ENCODE peak calls at places on chromosomes 4 and X, in seven cellular contexts. Q is effector memory CD4-positive, alpha-beta T cell; A is pons; D is nucleus accumbens; M is NCI-H446; U is KG1; B is stimulated activated CD4-positive, alpha-beta T cell treated with anti-CD3 and anti-CD28 coated beads, Interleukin-2, amount 100 ng/mL, for 24 hours. W is an unnamed sample.

GRCh38 chrX:107979534-107979933 is 2.6 kb downstream of the TEX13B start:
- DNase-seq in Q (no peak), A (no peak), D (no peak), M (no peak), U (no peak), B (no peak), W (no peak)

GRCh38 chrX:46754450-46755075 is 4.4 kb downstream of the SLC9A7 start:
- DNase-seq in Q (no peak), A (no peak), D (no peak), M (no peak), U (no peak), B (no peak), W (no peak)

GRCh38 chrX:49960061-49960460 is 37.7 kb downstream of the CLCN5 start:
- DNase-seq in Q (no peak), A (no peak), D (no peak), M (no peak), U (no peak), B (no peak), W (no peak)

GRCh38 chr4:89298160-89298559 is 9.4 kb downstream of the GPRIN3 start:
- DNase-seq in Q (peak), A (peak), D (no peak), M (no peak), U (no peak), B (no peak), W (no peak)

GRCh38 chrX:108299101-108299591 is 139.1 kb downstream of the COL4A6 start:
- DNase-seq in Q (no peak), A (no peak), D (no peak), M (no peak), U (peak), B (no peak), W (no peak)

GRCh38 chr4:45648846-45649245 is 475.0 kb downstream of the GABRG1 start:
- DNase-seq in Q (no peak), A (no peak), D (no peak), M (peak), U (no peak), B (no peak), W (no peak)

GRCh38 chr4:147924604-147925412 is 192.9 kb downstream of the ARHGAP10 start:
- DNase-seq in Q (no peak), A (peak), D (no peak), M (no peak), U (no peak), B (no peak), W (no peak)

GRCh38 chrX:31153475-31154047 is 81.7 kb upstream of the FTHL17 start:
- DNase-seq in Q (no peak), A (no peak), D (no peak), M (no peak), U (no peak), B (no peak), W (no peak)

GRCh38 chr4:132114885-132115284 is 1034.2 kb upstream of the PCDH10 start:
- DNase-seq in Q (no peak), A (no peak), D (no peak), M (no peak), U (no peak), B (no peak), W (no peak)

GRCh38 chr4:8030121-8030781 is 90.6 kb upstream of the AFAP1 start:
- DNase-seq in Q (no peak), A (no peak), D (no peak), M (no peak), U (no peak), B (no peak), W (no peak)

GRCh38 chrX:134431894-134432293 is 28.1 kb upstream of the HPRT1 start:
- DNase-seq in Q (no peak), A (no peak), D (no peak), M (no peak), U (no peak), B (no peak), W (no peak)

GRCh38 chr4:187608001-187608421 is 387.6 kb upstream of the ZFP42 start:
- DNase-seq in Q (no peak), A (no peak), D (no peak), M (no peak), U (no peak), B (no peak), W (no peak)

GRCh38 chr4:123209436-123209835 is 187.2 kb upstream of the SPRY1 start:
- DNase-seq in Q (no peak), A (no peak), D (no peak), M (no peak), U (no peak), B (no peak), W (no peak)

GRCh38 chr4:152943673-152944072 is 7.5 kb downstream of the FHDC1 start:
- DNase-seq in Q (no peak), A (no peak), D (no peak), M (no peak), U (no peak), B (no peak), W (no peak)

GRCh38 chrX:54357414-54358377 is at the start of gene WNK3:
- DNase-seq in Q (no peak), A (peak), D (peak), M (peak), U (no peak), B (peak), W (peak)

W was measured in NCI-H1694.